ENCODE peak calls at places on chromosomes 6 and 20, in ten cellular contexts. Z, U, Y, V, D, W, R, X, P and J are unnamed samples.

GRCh38 chr20:61369731-61370520 is 117.9 kb downstream of the CDH4 start:
- DNase-seq in W (no peak), X (no peak), Y (no peak), P (no peak), D (no peak), Z (no peak), V (no peak), R (no peak), U (no peak), J (no peak)

GRCh38 chr20:49924247-49924646 is 8.9 kb upstream of the SPATA2 start:
- DNase-seq in W (no peak), D (no peak), X (no peak), P (no peak), R (no peak), V (no peak), Z (no peak), U (no peak), Y (no peak), J (no peak)

GRCh38 chr6:94622784-94623183 is 954.6 kb upstream of the MANEA start:
- DNase-seq in P (no peak), X (no peak), R (no peak), V (no peak), D (no peak), W (no peak), U (no peak), Y (no peak), Z (no peak), J (no peak)

GRCh38 chr6:88072462-88072861 is 24.8 kb downstream of the SPACA1 start:
- DNase-seq in V (no peak), U (no peak), D (no peak), R (no peak), X (peak), Y (no peak), P (no peak), Z (no peak), W (no peak), J (peak)

GRCh38 chr20:24780648-24781047 is 168.4 kb upstream of the CST7 start:
- DNase-seq in X (no peak), P (no peak), W (no peak), Z (no peak), V (no peak), D (no peak), R (no peak), Y (no peak), U (no peak), J (no peak)

GRCh38 chr6:153003294-153003645 is 761 bp upstream of the MTRF1L start:
- DNase-seq in V (no peak), Z (peak), D (no peak), U (peak), P (no peak), R (no peak), W (no peak), X (peak), Y (no peak), J (peak)

GRCh38 chr6:15247750-15248450 is 2.0 kb downstream of the JARID2 start:
- DNase-seq in R (peak), U (peak), X (peak), Y (peak), D (peak), Z (peak), W (peak), P (peak), V (peak), J (peak)

GRCh38 chr20:8875586-8875985 is 193.3 kb upstream of the PLCB4 start:
- DNase-seq in X (no peak), W (no peak), R (no peak), Y (no peak), V (peak), Z (no peak), D (no peak), P (no peak), U (peak), J (no peak)

GRCh38 chr6:166253277-166254229 is 54.6 kb downstream of the PRR18 start:
- DNase-seq in Z (peak), D (no peak), Y (no peak), W (no peak), R (no peak), V (no peak), P (no peak), X (no peak), U (no peak), J (no peak)

GRCh38 chr20:60037120-60037499 is 78.9 kb downstream of the CDH26 start:
- DNase-seq in D (no peak), P (peak), Z (no peak), V (peak), W (no peak), U (no peak), R (no peak), X (peak), Y (no peak), J (peak)

GRCh38 chr6:13422601-13423247 is 64.7 kb downstream of the GFOD1 start:
- DNase-seq in R (no peak), U (no peak), Y (no peak), W (no peak), X (peak), D (peak), V (peak), P (peak), Z (peak), J (no peak)

GRCh38 chr6:42017021-42017643 is 33.2 kb upstream of the TAF8 start:
- DNase-seq in U (peak), Z (no peak), R (no peak), W (no peak), Y (no peak), V (peak), D (peak), P (peak), X (peak), J (no peak)

GRCh38 chr6:29414588-29414987 is at the start of gene OR12D1:
- DNase-seq in Z (no peak), Y (no peak), W (no peak), R (no peak), V (no peak), P (peak), U (no peak), D (peak), X (peak), J (peak)

GRCh38 chr20:36569847-36570429 is 3.5 kb upstream of the TGIF2 start:
- DNase-seq in P (peak), W (no peak), D (peak), R (no peak), Z (peak), Y (no peak), V (peak), X (no peak), U (peak), J (peak)